ENCODE peak calls at places on chromosomes 5 and 9, in four cellular contexts. E is progenitor cell of endocrine pancreas, Q is psoas muscle, K is keratinocyte. D is an unnamed sample.

GRCh38 chr5:1540831-1541661 is 17.3 kb upstream of the LPCAT1 start:
- DNase-seq in E (no peak), Q (no peak), K (no peak), D (peak)

GRCh38 chr5:59554501-59554900 is 339.0 kb downstream of the PDE4D start:
- DNase-seq in E (no peak), Q (no peak), K (no peak), D (no peak)

GRCh38 chr5:35407697-35408096 is 177.4 kb upstream of the PRLR start:
- DNase-seq in E (no peak), Q (no peak), K (no peak), D (no peak)

GRCh38 chr9:111900934-111901612 is 4.5 kb downstream of the UGCG start:
- DNase-seq in E (no peak), Q (no peak), K (no peak), D (no peak)

GRCh38 chr9:18566125-18566524 is 92.2 kb downstream of the ADAMTSL1 start:
- DNase-seq in E (no peak), Q (no peak), K (no peak), D (no peak)

GRCh38 chr9:87109182-87109581 is 161.9 kb upstream of the GAS1 start:
- DNase-seq in E (no peak), Q (no peak), K (no peak), D (no peak)

GRCh38 chr5:99449786-99450185 is 521.0 kb upstream of the CHD1 start:
- DNase-seq in E (no peak), Q (no peak), K (no peak), D (no peak)

GRCh38 chr5:170757182-170757601 is 26.3 kb upstream of the GABRP start:
- DNase-seq in E (no peak), Q (no peak), K (no peak), D (no peak)

GRCh38 chr5:108143581-108143980 is 238.3 kb downstream of the FBXL17 start:
- DNase-seq in E (no peak), Q (no peak), K (no peak), D (no peak)

GRCh38 chr9:21096172-21096900 is 18.6 kb upstream of the IFNB1 start:
- DNase-seq in E (no peak), Q (no peak), K (peak), D (no peak)

GRCh38 chr5:167348286-167348926 is 943.0 kb upstream of the WWC1 start:
- DNase-seq in E (no peak), Q (no peak), K (no peak), D (no peak)

GRCh38 chr9:88766778-88767503 is 224.3 kb upstream of the S1PR3 start:
- DNase-seq in E (no peak), Q (no peak), K (peak), D (no peak)

GRCh38 chr9:131324736-131325679 is 35.5 kb downstream of the PLPP7 start:
- DNase-seq in E (no peak), Q (no peak), K (no peak), D (no peak)

GRCh38 chr5:120072054-120072453 is 392.0 kb upstream of the PRR16 start:
- DNase-seq in E (no peak), Q (no peak), K (no peak), D (no peak)
- TF ChIP-seq CTCF in E (no peak), Q (no peak), K (no peak), D (no peak)

GRCh38 chr5:177303925-177304391 is 359 bp downstream of the PRELID1 start:
- DNase-seq in E (no peak), Q (no peak), K (no peak), D (no peak)

GRCh38 chr5:177300971-177301370 is 2.5 kb downstream of the RAB24 start:
- DNase-seq in E (no peak), Q (no peak), K (no peak), D (peak)

GRCh38 chr5:177303121-177303924 is at the start of the genes PRELID1 and RAB24:
- DNase-seq in E (peak), Q (peak), K (no peak), D (peak)

GRCh38 chr5:177301503-177302165 is 1.9 kb downstream of the RAB24 start:
- DNase-seq in E (no peak), Q (no peak), K (peak), D (peak)

DNA sequence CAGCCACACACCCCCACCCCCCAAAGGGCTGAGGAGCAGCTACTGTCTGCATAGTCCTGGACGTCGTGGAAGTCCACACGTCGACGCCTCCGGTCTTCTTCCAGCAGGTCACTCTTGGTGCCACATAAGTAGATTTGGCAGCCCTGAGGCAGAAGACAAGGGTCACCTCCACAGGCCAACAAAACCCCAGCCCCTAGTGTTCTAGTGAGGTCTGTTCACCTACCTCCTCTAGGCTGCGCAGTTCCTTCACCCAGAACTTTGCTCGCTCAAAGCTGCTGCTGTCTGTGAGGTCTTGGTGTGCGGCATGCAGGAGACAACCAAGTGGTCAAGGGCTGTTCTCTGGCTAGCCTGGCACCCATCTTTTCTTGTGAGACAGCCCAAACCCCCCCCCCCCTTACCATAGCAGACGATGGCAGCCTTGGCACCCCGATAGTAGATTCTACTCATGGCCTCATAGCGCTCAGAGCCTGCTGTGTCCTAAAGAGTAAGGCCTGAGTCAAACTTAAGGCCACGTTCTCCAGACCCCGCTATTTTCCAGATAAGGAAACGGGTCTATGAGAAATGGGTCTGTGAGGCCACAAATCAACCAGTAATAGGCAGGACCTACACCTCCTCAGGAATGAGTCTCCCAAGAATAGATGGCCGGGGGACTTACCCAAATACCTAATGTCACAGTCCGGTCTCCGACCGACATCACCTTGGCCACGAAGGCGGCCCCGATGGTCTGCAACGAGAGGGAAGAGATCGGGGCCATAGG is 987 bp downstream of the RAB24 start:
- DNase-seq in E (no peak), Q (no peak), K (no peak), D (no peak)
- TF ChIP-seq CTCF in E (no peak), Q (no peak), K (peak), D (peak)

GRCh38 chr5:141941307-141941706 is 16.7 kb downstream of the PCDH12 start:
- DNase-seq in E (no peak), Q (peak), K (no peak), D (no peak)
- TF ChIP-seq CTCF in E (no peak), Q (no peak), K (no peak), D (no peak)

DNA sequence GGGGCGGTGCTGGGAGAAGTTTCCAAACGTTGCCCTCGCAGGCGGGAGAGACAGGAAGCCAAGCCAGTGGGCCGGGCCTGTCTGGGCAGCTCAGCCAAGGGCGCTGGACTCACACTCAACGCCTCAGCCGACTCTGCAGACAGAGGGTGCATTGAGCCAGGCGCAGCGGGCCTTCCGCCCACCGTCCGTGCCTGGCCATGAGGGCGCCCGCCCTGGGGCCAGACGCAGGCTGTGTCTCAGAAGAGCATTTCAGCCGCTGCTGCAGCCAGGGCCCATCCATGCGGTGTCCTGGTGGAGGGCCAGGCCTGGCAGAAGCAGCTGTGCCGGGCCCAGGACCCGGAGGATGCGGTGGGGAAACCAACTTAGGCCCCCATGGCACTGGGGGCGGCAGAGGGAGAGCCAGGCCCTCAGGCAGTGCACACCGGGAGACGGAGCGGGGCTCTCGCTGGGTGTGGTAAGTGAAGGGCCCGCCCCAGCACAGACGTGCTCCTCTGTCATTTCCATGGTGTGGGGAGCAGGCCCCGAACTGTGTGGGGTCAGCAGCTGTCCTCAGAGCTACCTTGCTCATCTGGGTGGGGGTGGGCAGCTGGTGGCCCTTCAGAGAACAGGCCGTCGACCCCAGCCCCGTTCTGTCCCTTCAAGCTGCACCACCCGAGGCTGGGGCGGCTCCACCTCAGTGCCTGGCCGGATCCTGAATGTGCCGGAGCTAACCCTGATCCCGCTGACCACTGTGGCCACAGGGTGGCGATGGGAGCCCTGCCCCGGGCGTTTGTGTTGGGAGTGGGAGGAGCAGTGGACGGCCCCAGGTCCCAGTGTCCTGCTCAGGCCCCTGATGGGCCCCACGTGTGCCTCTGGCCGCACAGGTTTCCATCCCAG is 18.0 kb downstream of the DNLZ start:
- DNase-seq in E (peak), Q (peak), K (no peak), D (no peak)
- TF ChIP-seq CTCF in E (peak), Q (peak), K (no peak), D (peak)

GRCh38 chr5:22852807-22853670 is at the start of gene CDH12:
- DNase-seq in E (peak), Q (no peak), K (no peak), D (no peak)

GRCh38 chr5:22846686-22847085 is 6.5 kb downstream of the CDH12 start:
- DNase-seq in E (no peak), Q (no peak), K (no peak), D (no peak)

GRCh38 chr5:22855824-22856223 is 2.7 kb upstream of the CDH12 start:
- DNase-seq in E (no peak), Q (no peak), K (no peak), D (no peak)

DNA sequence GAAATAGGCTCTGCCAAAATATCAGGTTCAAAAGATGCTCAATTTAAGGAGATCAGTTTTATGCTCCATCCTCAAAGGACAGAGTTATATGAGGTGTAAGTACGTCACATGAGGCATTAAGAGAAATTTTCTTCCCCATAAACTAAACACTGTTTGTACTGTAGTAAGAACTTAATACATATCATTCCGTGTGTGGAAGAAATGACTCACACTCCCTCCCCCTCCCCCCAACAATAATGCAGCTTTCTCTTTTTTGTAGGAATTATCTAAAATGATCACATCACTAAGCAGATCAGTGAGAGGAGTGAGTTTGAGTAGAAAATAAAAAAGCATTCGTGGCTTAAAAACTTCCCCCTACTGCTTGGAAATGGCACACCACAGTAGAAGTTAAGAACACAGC is 2.2 kb downstream of the CDH12 start:
- DNase-seq in E (no peak), Q (no peak), K (no peak), D (no peak)
- TF ChIP-seq CTCF in E (no peak), Q (no peak), K (no peak), D (no peak)

GRCh38 chr5:153425914-153426313 is 64.6 kb upstream of the GRIA1 start:
- DNase-seq in E (no peak), Q (no peak), K (no peak), D (no peak)
- TF ChIP-seq CTCF in E (peak), Q (no peak), K (peak), D (peak)

GRCh38 chr9:72718503-72718902 is 197.1 kb downstream of the TMC1 start:
- DNase-seq in E (no peak), Q (no peak), K (no peak), D (no peak)
- TF ChIP-seq CTCF in E (no peak), Q (no peak), K (no peak), D (peak)